ENCODE peak calls at places on chromosome 22, in five cellular contexts. M, J, P, O and K are unnamed samples.
A peak's percentile ranks its signal among the peaks of the same experiment; 100 is the strongest.

GRCh38 chr22:24772493-24773220 is 1.9 kb downstream of the PIWIL3 start:
- DNase-seq in M (no peak), J (peak; percentile 64), P (no peak), O (peak; percentile 29), K (peak; percentile 64)

GRCh38 chr22:46036558-46037408 is 59.8 kb upstream of the WNT7B start:
- DNase-seq in M (no peak), J (peak; percentile 28), P (no peak), O (no peak), K (no peak)

GRCh38 chr22:42939451-42939881 is 75.5 kb downstream of the PACSIN2 start:
- DNase-seq in M (no peak), J (no peak), P (no peak), O (no peak), K (no peak)

GRCh38 chr22:22751043-22751603 is 106.7 kb downstream of the GGTLC2 start:
- DNase-seq in M (no peak), J (no peak), P (no peak), O (no peak), K (no peak)

GRCh38 chr22:20807315-20807752 is 33.4 kb downstream of the SERPIND1 start:
- DNase-seq in M (no peak), J (no peak), P (no peak), O (peak; percentile 78), K (peak; percentile 95)

GRCh38 chr22:49570032-49570848 is 257.4 kb downstream of the BRD1 start:
- DNase-seq in M (no peak), J (no peak), P (no peak), O (no peak), K (no peak)

GRCh38 chr22:48495751-48496080 is 1332.0 kb downstream of the BRD1 start:
- DNase-seq in M (no peak), J (no peak), P (no peak), O (no peak), K (no peak)

GRCh38 chr22:47022075-47022473 is 259.6 kb downstream of the TBC1D22A start:
- DNase-seq in M (no peak), J (no peak), P (no peak), O (no peak), K (no peak)

GRCh38 chr22:20531154-20531403 is 23.7 kb downstream of the MED15 start:
- DNase-seq in M (no peak), J (no peak), P (no peak), O (no peak), K (no peak)

GRCh38 chr22:42673898-42674390 is 24.8 kb upstream of the CYB5R3 start:
- DNase-seq in M (no peak), J (no peak), P (no peak), O (peak; percentile 25), K (no peak)

GRCh38 chr22:27456696-27457503 is 344.7 kb downstream of the MN1 start:
- DNase-seq in M (no peak), J (no peak), P (no peak), O (peak; percentile 87), K (peak; percentile 92)

GRCh38 chr22:37197451-37198289 is 9.6 kb upstream of the C1QTNF6 start:
- DNase-seq in M (no peak), J (no peak), P (no peak), O (peak; percentile 52), K (peak; percentile 92)

GRCh38 chr22:20953668-20954500 is 13.2 kb upstream of the AIFM3 start:
- DNase-seq in M (no peak), J (no peak), P (no peak), O (no peak), K (no peak)

DNA sequence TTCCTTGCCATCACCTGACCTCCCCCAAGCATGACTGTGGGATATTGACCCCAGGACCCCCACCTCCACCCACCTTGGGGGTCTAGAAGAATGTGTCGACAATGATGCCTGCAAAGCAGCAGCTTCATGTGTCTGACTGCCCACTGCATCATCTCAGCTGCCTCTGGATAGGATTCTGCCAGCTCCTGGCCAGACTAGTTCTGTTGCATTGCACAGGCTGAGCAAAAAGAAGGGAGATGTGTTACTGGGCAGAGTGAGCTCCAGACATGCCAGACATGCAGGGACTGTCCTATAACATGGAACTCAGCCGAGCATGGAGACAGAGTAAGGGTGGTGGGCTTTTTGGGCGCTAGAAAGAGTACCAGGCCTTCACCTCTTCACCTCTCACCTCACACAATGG is 36.7 kb downstream of the FBXO7 start:
- DNase-seq in M (no peak), J (no peak), P (no peak), O (no peak), K (no peak)
- TF ChIP-seq CTCF in M (no peak), J (no peak), P (no peak), O (no peak), K (no peak)

GRCh38 chr22:41285820-41286638 is at the start of gene RANGAP1:
- DNase-seq in M (peak; percentile 95), J (peak; percentile 99), P (peak; percentile 95), O (peak; percentile 99), K (peak; percentile 98)
- TF ChIP-seq CTCF in M (no peak), J (no peak), P (peak; percentile 30), O (peak; percentile 22), K (peak; percentile 50)

GRCh38 chr22:39593061-39593930 is 22.7 kb downstream of the CACNA1I start:
- DNase-seq in M (no peak), J (no peak), P (no peak), O (no peak), K (no peak)
- TF ChIP-seq CTCF in M (no peak), J (no peak), P (no peak), O (no peak), K (no peak)

GRCh38 chr22:35043251-35043931 is 22.6 kb upstream of the ISX start:
- DNase-seq in M (no peak), J (peak; percentile 44), P (no peak), O (no peak), K (no peak)
- TF ChIP-seq CTCF in M (no peak), J (no peak), P (no peak), O (no peak), K (peak; percentile 21)

DNA sequence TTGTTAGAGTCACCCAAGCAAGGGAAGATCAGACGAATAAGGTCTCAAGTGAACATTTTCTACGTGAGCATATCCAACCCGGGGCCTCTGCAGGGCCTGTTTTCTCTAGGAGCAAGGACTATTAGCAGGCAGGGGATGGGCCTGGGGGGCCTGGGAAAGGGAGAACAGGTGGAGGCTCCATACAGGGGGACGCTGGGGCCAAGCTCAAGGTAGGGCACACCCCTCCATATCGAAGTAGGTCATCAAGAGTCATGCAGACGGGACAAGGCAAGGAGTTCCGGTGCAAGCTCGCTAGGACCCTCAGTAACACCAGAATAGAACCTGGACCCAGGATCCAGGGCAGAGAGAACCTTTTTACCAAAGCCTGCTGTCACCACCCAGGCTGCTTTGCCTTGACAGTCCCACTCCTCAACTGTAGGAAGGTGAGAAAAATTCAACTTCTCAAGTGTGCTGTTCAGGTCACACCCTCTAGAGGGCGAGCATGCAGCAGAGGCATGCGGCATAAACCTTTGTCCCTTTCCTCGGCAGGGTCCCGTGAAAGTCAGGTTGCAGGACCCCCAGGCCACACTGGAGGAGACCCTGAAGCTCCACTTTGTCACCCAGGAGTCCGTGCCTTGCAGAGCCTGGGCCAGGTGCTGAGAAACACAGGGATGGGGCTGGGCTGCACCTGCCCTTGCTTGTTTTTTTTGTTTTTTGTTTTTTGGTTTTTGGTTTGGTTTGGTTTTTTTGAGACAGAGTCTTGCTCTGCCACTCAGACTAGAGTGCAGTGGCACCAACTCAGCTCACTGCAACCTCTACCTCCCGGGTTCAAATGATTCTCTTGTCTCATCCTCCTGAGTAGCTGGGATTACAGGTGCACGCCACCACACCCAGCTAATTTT is 8.6 kb upstream of the APOBEC3B start:
- DNase-seq in M (no peak), J (peak; percentile 62), P (peak; percentile 62), O (peak; percentile 9), K (no peak)
- TF ChIP-seq CTCF in M (peak; percentile 81), J (peak; percentile 52), P (peak; percentile 86), O (peak; percentile 90), K (peak; percentile 86)

DNA sequence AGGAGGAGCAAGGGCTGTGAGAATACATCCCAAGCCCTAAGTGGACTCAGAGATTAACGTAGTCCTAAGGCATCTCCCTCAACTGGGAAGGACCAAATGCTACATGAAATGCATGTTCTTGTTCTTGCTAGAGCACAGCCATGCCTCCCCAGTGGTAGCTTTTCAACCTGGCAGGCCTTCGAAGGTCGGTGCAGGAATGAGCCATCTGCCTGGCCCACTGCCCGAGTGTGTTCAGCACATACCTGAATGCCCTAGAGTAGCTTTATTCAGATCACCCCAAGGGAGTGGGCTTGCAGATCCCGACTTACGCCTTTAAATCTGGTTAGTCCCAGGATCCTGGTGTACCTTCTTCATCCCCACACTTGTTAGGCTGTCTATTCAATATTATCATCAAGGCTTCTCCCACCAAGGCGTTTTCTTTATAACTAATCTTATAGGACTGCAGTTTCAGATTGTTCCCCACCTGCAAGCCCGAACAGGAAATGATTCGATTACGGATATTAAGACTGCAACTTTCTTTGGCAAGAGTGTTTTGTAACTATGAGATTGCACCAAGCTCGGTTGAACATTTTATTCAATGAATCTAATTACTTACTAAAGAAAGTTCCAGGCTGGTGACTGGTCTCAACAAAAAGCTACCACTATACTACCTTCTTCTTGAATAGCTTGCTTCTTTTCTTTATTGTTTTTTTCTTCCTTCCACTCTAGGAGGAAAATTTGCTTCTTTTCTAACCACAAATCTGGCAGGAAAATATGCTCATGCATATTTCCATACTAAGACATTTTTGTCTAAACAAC is 115.6 kb downstream of the SGSM3 start:
- DNase-seq in M (no peak), J (no peak), P (no peak), O (peak; percentile 63), K (no peak)
- TF ChIP-seq CTCF in M (no peak), J (no peak), P (no peak), O (no peak), K (no peak)

DNA sequence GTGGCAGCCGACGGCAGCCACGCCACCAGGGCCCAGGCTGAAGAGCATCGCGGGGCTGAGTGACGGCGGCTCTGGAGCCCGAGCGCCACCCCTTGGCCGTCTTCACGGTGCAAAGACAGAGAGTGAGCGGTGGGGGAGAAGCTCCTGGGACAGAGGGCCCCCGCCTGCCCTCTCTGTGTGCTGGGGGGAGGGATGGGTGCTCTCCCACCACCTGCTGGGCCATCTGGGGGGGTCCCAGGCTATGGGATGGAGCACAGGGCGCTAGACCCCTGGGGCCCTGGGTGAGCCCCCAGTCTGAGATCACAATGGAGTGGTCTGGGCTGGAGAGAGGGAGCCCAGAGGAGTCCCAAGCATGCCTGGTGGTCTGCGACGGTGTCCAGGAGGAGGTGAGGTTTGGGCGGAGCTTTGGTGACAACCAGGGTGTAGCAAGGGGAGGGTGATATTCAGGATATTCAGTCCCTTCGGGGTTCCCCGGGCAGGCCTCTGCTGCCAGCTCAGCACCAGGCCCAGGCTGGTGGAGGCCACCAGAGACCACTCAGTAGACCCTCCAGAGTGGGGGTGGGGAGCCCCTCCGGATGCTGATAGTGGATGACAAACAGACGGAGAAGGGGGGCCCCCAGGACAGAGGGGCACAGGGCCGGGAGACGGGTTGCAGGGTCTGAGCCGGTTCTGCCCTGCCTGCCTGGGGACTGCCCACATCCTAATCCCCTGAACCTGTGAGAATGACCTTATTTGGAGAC is 78.1 kb upstream of the PRR5 start:
- DNase-seq in M (no peak), J (peak; percentile 59), P (peak; percentile 38), O (no peak), K (no peak)
- TF ChIP-seq CTCF in M (peak; percentile 21), J (peak; percentile 20), P (peak; percentile 64), O (peak; percentile 69), K (peak; percentile 65)